ENCODE peak calls at places on chromosomes 11 and 22, in seven cellular contexts. One of them, this sample, is unnamed.

GRCh38 chr11:46903846-46904245 is 14.5 kb downstream of the LRP4 start:
- DNase-seq in astrocyte of the spinal cord: peak
- DNase-seq in foreskin fibroblast: no peak
- DNase-seq in neural progenitor cell: peak
- DNase-seq in astrocyte: no peak
- DNase-seq in fibroblast of mammary gland: no peak
- DNase-seq in tibial artery: no peak
- DNase-seq in this sample: no peak

GRCh38 chr22:24088796-24089195 is 77.7 kb downstream of the CABIN1 start:
- DNase-seq in astrocyte of the spinal cord: peak
- DNase-seq in foreskin fibroblast: peak
- DNase-seq in neural progenitor cell: peak
- DNase-seq in astrocyte: peak
- DNase-seq in fibroblast of mammary gland: no peak
- DNase-seq in tibial artery: no peak
- DNase-seq in this sample: peak

GRCh38 chr11:932435-932834 is 6.8 kb downstream of the AP2A2 start:
- DNase-seq in astrocyte of the spinal cord: peak
- DNase-seq in foreskin fibroblast: no peak
- DNase-seq in neural progenitor cell: no peak
- DNase-seq in astrocyte: no peak
- DNase-seq in fibroblast of mammary gland: no peak
- DNase-seq in tibial artery: no peak
- DNase-seq in this sample: no peak

GRCh38 chr11:104254347-104254746 is 90.4 kb upstream of the PDGFD start:
- DNase-seq in astrocyte of the spinal cord: peak
- DNase-seq in foreskin fibroblast: peak
- DNase-seq in neural progenitor cell: peak
- DNase-seq in astrocyte: peak
- DNase-seq in fibroblast of mammary gland: peak
- DNase-seq in tibial artery: no peak
- DNase-seq in this sample: no peak

GRCh38 chr11:62505112-62505783 is 41.4 kb downstream of the AHNAK start:
- DNase-seq in astrocyte of the spinal cord: no peak
- DNase-seq in foreskin fibroblast: peak
- DNase-seq in neural progenitor cell: peak
- DNase-seq in astrocyte: no peak
- DNase-seq in fibroblast of mammary gland: no peak
- DNase-seq in tibial artery: peak
- DNase-seq in this sample: no peak

GRCh38 chr11:44607987-44608386 is 42.5 kb downstream of the CD82 start:
- DNase-seq in astrocyte of the spinal cord: peak
- DNase-seq in foreskin fibroblast: peak
- DNase-seq in neural progenitor cell: no peak
- DNase-seq in astrocyte: peak
- DNase-seq in fibroblast of mammary gland: peak
- DNase-seq in tibial artery: no peak
- DNase-seq in this sample: no peak

GRCh38 chr11:116984589-116984988 is 113.6 kb downstream of the SIK3 start:
- DNase-seq in astrocyte of the spinal cord: peak
- DNase-seq in foreskin fibroblast: peak
- DNase-seq in neural progenitor cell: no peak
- DNase-seq in astrocyte: peak
- DNase-seq in fibroblast of mammary gland: peak
- DNase-seq in tibial artery: no peak
- DNase-seq in this sample: peak

GRCh38 chr11:77506857-77507256 is 33.0 kb upstream of the PAK1 start:
- DNase-seq in astrocyte of the spinal cord: peak
- DNase-seq in foreskin fibroblast: peak
- DNase-seq in neural progenitor cell: no peak
- DNase-seq in astrocyte: peak
- DNase-seq in fibroblast of mammary gland: no peak
- DNase-seq in tibial artery: no peak
- DNase-seq in this sample: no peak

GRCh38 chr22:39954584-39955055 is 5.6 kb upstream of the TMA7B start:
- DNase-seq in astrocyte of the spinal cord: peak
- DNase-seq in foreskin fibroblast: peak
- DNase-seq in neural progenitor cell: no peak
- DNase-seq in astrocyte: peak
- DNase-seq in fibroblast of mammary gland: peak
- DNase-seq in tibial artery: no peak
- DNase-seq in this sample: peak

GRCh38 chr22:30855677-30856518 is 112.7 kb downstream of the MORC2 start:
- DNase-seq in astrocyte of the spinal cord: no peak
- DNase-seq in foreskin fibroblast: no peak
- DNase-seq in neural progenitor cell: no peak
- DNase-seq in astrocyte: no peak
- DNase-seq in fibroblast of mammary gland: peak
- DNase-seq in tibial artery: no peak
- DNase-seq in this sample: no peak
- TF ChIP-seq CTCF in astrocyte of the spinal cord: no peak
- TF ChIP-seq CTCF in foreskin fibroblast: no peak
- TF ChIP-seq CTCF in neural progenitor cell: no peak
- TF ChIP-seq CTCF in astrocyte: no peak
- TF ChIP-seq CTCF in fibroblast of mammary gland: no peak
- TF ChIP-seq CTCF in tibial artery: no peak
- TF ChIP-seq CTCF in this sample: no peak

GRCh38 chr22:22772883-22773282 is 114.7 kb upstream of the IGLL5 start:
- DNase-seq in astrocyte of the spinal cord: no peak
- DNase-seq in foreskin fibroblast: no peak
- DNase-seq in neural progenitor cell: no peak
- DNase-seq in astrocyte: no peak
- DNase-seq in fibroblast of mammary gland: no peak
- DNase-seq in tibial artery: no peak
- DNase-seq in this sample: no peak

GRCh38 chr22:22773427-22773826 is 114.2 kb upstream of the IGLL5 start:
- DNase-seq in astrocyte of the spinal cord: no peak
- DNase-seq in foreskin fibroblast: no peak
- DNase-seq in neural progenitor cell: no peak
- DNase-seq in astrocyte: no peak
- DNase-seq in fibroblast of mammary gland: no peak
- DNase-seq in tibial artery: no peak
- DNase-seq in this sample: no peak

GRCh38 chr22:22770881-22771280 is 116.7 kb upstream of the IGLL5 start:
- DNase-seq in astrocyte of the spinal cord: no peak
- DNase-seq in foreskin fibroblast: no peak
- DNase-seq in neural progenitor cell: no peak
- DNase-seq in astrocyte: no peak
- DNase-seq in fibroblast of mammary gland: no peak
- DNase-seq in tibial artery: no peak
- DNase-seq in this sample: no peak

GRCh38 chr22:22771696-22772377 is 115.8 kb upstream of the IGLL5 start:
- DNase-seq in astrocyte of the spinal cord: no peak
- DNase-seq in foreskin fibroblast: no peak
- DNase-seq in neural progenitor cell: no peak
- DNase-seq in astrocyte: no peak
- DNase-seq in fibroblast of mammary gland: no peak
- DNase-seq in tibial artery: no peak
- DNase-seq in this sample: no peak

DNA sequence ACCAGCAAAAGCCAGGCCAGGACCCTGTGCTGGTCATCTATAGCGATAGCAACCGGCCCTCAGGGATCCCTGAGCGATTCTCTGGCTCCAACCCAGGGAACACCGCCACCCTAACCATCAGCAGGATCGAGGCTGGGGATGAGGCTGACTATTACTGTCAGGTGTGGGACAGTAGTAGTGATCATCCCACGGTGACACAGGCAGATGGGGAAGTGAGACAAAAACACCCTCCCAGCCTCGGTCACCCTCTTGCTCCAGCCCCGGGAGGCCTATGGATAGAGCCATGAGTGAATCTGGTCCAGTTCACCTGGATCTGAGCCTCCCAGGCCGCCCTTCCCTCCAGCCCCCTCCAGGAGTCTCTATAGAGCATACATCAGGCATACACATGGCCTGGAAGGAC is 115.2 kb upstream of the IGLL5 start:
- DNase-seq in astrocyte of the spinal cord: no peak
- DNase-seq in foreskin fibroblast: no peak
- DNase-seq in neural progenitor cell: no peak
- DNase-seq in astrocyte: no peak
- DNase-seq in fibroblast of mammary gland: no peak
- DNase-seq in tibial artery: no peak
- DNase-seq in this sample: no peak
- H3K4me3 ChIP-seq in astrocyte of the spinal cord: no peak
- H3K4me3 ChIP-seq in foreskin fibroblast: no peak
- H3K4me3 ChIP-seq in neural progenitor cell: no peak
- H3K4me3 ChIP-seq in astrocyte: no peak
- H3K4me3 ChIP-seq in fibroblast of mammary gland: no peak
- H3K4me3 ChIP-seq in tibial artery: no peak
- H3K4me3 ChIP-seq in this sample: no peak

GRCh38 chr22:19270873-19271272 is 20.6 kb downstream of the CLTCL1 start:
- DNase-seq in astrocyte of the spinal cord: no peak
- DNase-seq in foreskin fibroblast: no peak
- DNase-seq in neural progenitor cell: no peak
- DNase-seq in astrocyte: no peak
- DNase-seq in fibroblast of mammary gland: no peak
- DNase-seq in tibial artery: no peak
- DNase-seq in this sample: no peak
- TF ChIP-seq CTCF in astrocyte of the spinal cord: no peak
- TF ChIP-seq CTCF in foreskin fibroblast: no peak
- TF ChIP-seq CTCF in neural progenitor cell: peak
- TF ChIP-seq CTCF in astrocyte: no peak
- TF ChIP-seq CTCF in fibroblast of mammary gland: no peak
- TF ChIP-seq CTCF in tibial artery: no peak
- TF ChIP-seq CTCF in this sample: no peak

GRCh38 chr11:7516488-7516887 is 2.7 kb downstream of the PPFIBP2 start:
- DNase-seq in astrocyte of the spinal cord: no peak
- DNase-seq in foreskin fibroblast: no peak
- DNase-seq in neural progenitor cell: no peak
- DNase-seq in astrocyte: no peak
- DNase-seq in fibroblast of mammary gland: no peak
- DNase-seq in tibial artery: no peak
- DNase-seq in this sample: no peak
- H3K4me3 ChIP-seq in astrocyte of the spinal cord: no peak
- H3K4me3 ChIP-seq in foreskin fibroblast: no peak
- H3K4me3 ChIP-seq in neural progenitor cell: no peak
- H3K4me3 ChIP-seq in astrocyte: no peak
- H3K4me3 ChIP-seq in fibroblast of mammary gland: no peak
- H3K4me3 ChIP-seq in tibial artery: no peak
- H3K4me3 ChIP-seq in this sample: no peak

DNA sequence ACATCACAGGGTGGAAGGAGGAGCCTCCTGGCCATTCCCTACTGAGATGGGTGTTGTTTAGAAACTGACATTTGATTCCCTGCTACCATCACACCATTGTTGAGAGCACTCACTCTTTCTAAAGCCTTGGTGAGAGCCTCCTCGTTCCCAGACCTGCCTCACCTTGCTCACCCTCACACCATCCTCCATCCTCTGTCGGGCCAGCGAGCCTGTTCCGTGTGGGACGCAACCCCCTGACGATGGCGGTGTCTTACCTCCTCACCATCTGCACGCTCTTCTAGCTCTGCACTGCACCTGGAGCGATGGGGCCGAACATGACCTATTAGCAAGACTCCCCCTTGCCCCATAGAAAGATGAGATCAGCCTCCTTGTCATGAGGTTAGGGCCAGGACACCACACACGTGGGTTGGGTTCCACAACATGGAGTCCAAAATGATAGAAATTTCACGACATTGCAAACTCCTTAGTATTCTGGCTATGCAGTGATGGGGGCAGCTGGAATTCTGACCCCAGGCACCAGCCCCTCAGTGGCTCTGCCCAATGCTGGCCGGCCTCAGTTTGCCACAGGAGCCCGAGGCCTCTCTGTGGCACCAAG is 1017.9 kb downstream of the TBC1D22A start:
- DNase-seq in astrocyte of the spinal cord: no peak
- DNase-seq in foreskin fibroblast: no peak
- DNase-seq in neural progenitor cell: no peak
- DNase-seq in astrocyte: no peak
- DNase-seq in fibroblast of mammary gland: no peak
- DNase-seq in tibial artery: no peak
- DNase-seq in this sample: no peak
- TF ChIP-seq CTCF in astrocyte of the spinal cord: no peak
- TF ChIP-seq CTCF in foreskin fibroblast: no peak
- TF ChIP-seq CTCF in neural progenitor cell: no peak
- TF ChIP-seq CTCF in astrocyte: no peak
- TF ChIP-seq CTCF in fibroblast of mammary gland: no peak
- TF ChIP-seq CTCF in tibial artery: no peak
- TF ChIP-seq CTCF in this sample: no peak

GRCh38 chr22:19289475-19290161 is 1.9 kb downstream of the CLTCL1 start:
- DNase-seq in astrocyte of the spinal cord: peak
- DNase-seq in foreskin fibroblast: peak
- DNase-seq in neural progenitor cell: no peak
- DNase-seq in astrocyte: peak
- DNase-seq in fibroblast of mammary gland: peak
- DNase-seq in tibial artery: no peak
- DNase-seq in this sample: peak

GRCh38 chr22:19290400-19291217 is 910 bp downstream of the CLTCL1 start:
- DNase-seq in astrocyte of the spinal cord: peak
- DNase-seq in foreskin fibroblast: no peak
- DNase-seq in neural progenitor cell: no peak
- DNase-seq in astrocyte: no peak
- DNase-seq in fibroblast of mammary gland: no peak
- DNase-seq in tibial artery: no peak
- DNase-seq in this sample: no peak

GRCh38 chr22:19291218-19291579 is 320 bp downstream of the CLTCL1 start:
- DNase-seq in astrocyte of the spinal cord: peak
- DNase-seq in foreskin fibroblast: peak
- DNase-seq in neural progenitor cell: peak
- DNase-seq in astrocyte: no peak
- DNase-seq in fibroblast of mammary gland: no peak
- DNase-seq in tibial artery: peak
- DNase-seq in this sample: no peak

GRCh38 chr22:19291580-19292261 is at the start of gene CLTCL1:
- DNase-seq in astrocyte of the spinal cord: peak
- DNase-seq in foreskin fibroblast: peak
- DNase-seq in neural progenitor cell: peak
- DNase-seq in astrocyte: peak
- DNase-seq in fibroblast of mammary gland: peak
- DNase-seq in tibial artery: peak
- DNase-seq in this sample: no peak

GRCh38 chr22:19292262-19293230 is 1.0 kb upstream of the CLTCL1 start:
- DNase-seq in astrocyte of the spinal cord: no peak
- DNase-seq in foreskin fibroblast: peak
- DNase-seq in neural progenitor cell: no peak
- DNase-seq in astrocyte: no peak
- DNase-seq in fibroblast of mammary gland: peak
- DNase-seq in tibial artery: peak
- DNase-seq in this sample: no peak
- H3K4me3 ChIP-seq in astrocyte of the spinal cord: peak
- H3K4me3 ChIP-seq in foreskin fibroblast: peak
- H3K4me3 ChIP-seq in neural progenitor cell: peak
- H3K4me3 ChIP-seq in astrocyte: peak
- H3K4me3 ChIP-seq in fibroblast of mammary gland: peak
- H3K4me3 ChIP-seq in tibial artery: peak
- H3K4me3 ChIP-seq in this sample: peak

This sample was measured in AG09309.